ENCODE peak calls at places on chromosomes 12 and 14, in seven cellular contexts. One of them, this sample, is unnamed. For H3K27me3, the result is how much of the 10 kb centered on the place peaks cover.

GRCh38 chr12:15536446-15536845 is 214.1 kb downstream of the PTPRO start:
- DNase-seq in tibial nerve: no peak
- DNase-seq in AG04450: no peak
- DNase-seq in heart left ventricle: no peak
- DNase-seq in suprapubic skin: no peak
- DNase-seq in endodermal cell: no peak
- DNase-seq in CD4-positive, alpha-beta T cell: no peak
- DNase-seq in this sample: no peak

GRCh38 chr12:105930612-105931011 is 208.1 kb downstream of the NUAK1 start:
- DNase-seq in tibial nerve: no peak
- DNase-seq in AG04450: no peak
- DNase-seq in heart left ventricle: no peak
- DNase-seq in suprapubic skin: no peak
- DNase-seq in endodermal cell: no peak
- DNase-seq in CD4-positive, alpha-beta T cell: no peak
- DNase-seq in this sample: no peak

GRCh38 chr14:55951366-55952206 is 166.6 kb upstream of the PELI2 start:
- DNase-seq in tibial nerve: no peak
- DNase-seq in AG04450: no peak
- DNase-seq in heart left ventricle: no peak
- DNase-seq in suprapubic skin: no peak
- DNase-seq in endodermal cell: peak
- DNase-seq in CD4-positive, alpha-beta T cell: no peak
- DNase-seq in this sample: no peak

GRCh38 chr14:65229431-65230286 is 127.3 kb upstream of the MAX start:
- DNase-seq in tibial nerve: no peak
- DNase-seq in AG04450: no peak
- DNase-seq in heart left ventricle: peak
- DNase-seq in suprapubic skin: peak
- DNase-seq in endodermal cell: peak
- DNase-seq in CD4-positive, alpha-beta T cell: no peak
- DNase-seq in this sample: peak

GRCh38 chr12:79407671-79408622 is 282.8 kb downstream of the PAWR start:
- DNase-seq in tibial nerve: no peak
- DNase-seq in AG04450: peak
- DNase-seq in heart left ventricle: peak
- DNase-seq in suprapubic skin: no peak
- DNase-seq in endodermal cell: peak
- DNase-seq in CD4-positive, alpha-beta T cell: no peak
- DNase-seq in this sample: no peak

GRCh38 chr12:107091989-107092641 is 1.2 kb downstream of the CRY1 start:
- DNase-seq in tibial nerve: no peak
- DNase-seq in AG04450: peak
- DNase-seq in heart left ventricle: peak
- DNase-seq in suprapubic skin: no peak
- DNase-seq in endodermal cell: peak
- DNase-seq in CD4-positive, alpha-beta T cell: peak
- DNase-seq in this sample: peak

GRCh38 chr12:48824112-48824511 is 5.8 kb downstream of the CACNB3 start:
- DNase-seq in tibial nerve: no peak
- DNase-seq in AG04450: no peak
- DNase-seq in heart left ventricle: no peak
- DNase-seq in suprapubic skin: no peak
- DNase-seq in endodermal cell: peak
- DNase-seq in CD4-positive, alpha-beta T cell: no peak
- DNase-seq in this sample: no peak

GRCh38 chr14:28941758-28942157 is 175.2 kb downstream of the FOXG1 start:
- DNase-seq in tibial nerve: no peak
- DNase-seq in AG04450: no peak
- DNase-seq in heart left ventricle: no peak
- DNase-seq in suprapubic skin: no peak
- DNase-seq in endodermal cell: no peak
- DNase-seq in CD4-positive, alpha-beta T cell: no peak
- DNase-seq in this sample: no peak

GRCh38 chr14:104306450-104307040 is 168.2 kb downstream of the KIF26A start:
- DNase-seq in tibial nerve: no peak
- DNase-seq in AG04450: no peak
- DNase-seq in heart left ventricle: no peak
- DNase-seq in suprapubic skin: peak
- DNase-seq in endodermal cell: no peak
- DNase-seq in CD4-positive, alpha-beta T cell: no peak
- DNase-seq in this sample: no peak

GRCh38 chr12:2322554-2323120 is 269.9 kb downstream of the CACNA1C start:
- DNase-seq in tibial nerve: no peak
- DNase-seq in AG04450: no peak
- DNase-seq in heart left ventricle: no peak
- DNase-seq in suprapubic skin: no peak
- DNase-seq in endodermal cell: no peak
- DNase-seq in CD4-positive, alpha-beta T cell: no peak
- DNase-seq in this sample: no peak

GRCh38 chr12:1811281-1811947 is 9.0 kb upstream of the LRTM2 start:
- DNase-seq in tibial nerve: no peak
- DNase-seq in AG04450: no peak
- DNase-seq in heart left ventricle: no peak
- DNase-seq in suprapubic skin: no peak
- DNase-seq in endodermal cell: no peak
- DNase-seq in CD4-positive, alpha-beta T cell: no peak
- DNase-seq in this sample: no peak

GRCh38 chr12:125105600-125105999 is 40.4 kb downstream of the AACS start:
- DNase-seq in tibial nerve: no peak
- DNase-seq in AG04450: no peak
- DNase-seq in heart left ventricle: no peak
- DNase-seq in suprapubic skin: no peak
- DNase-seq in endodermal cell: peak
- DNase-seq in CD4-positive, alpha-beta T cell: no peak
- DNase-seq in this sample: no peak

GRCh38 chr14:96757456-96757855 is 39.7 kb upstream of the VRK1 start:
- DNase-seq in tibial nerve: no peak
- DNase-seq in AG04450: no peak
- DNase-seq in heart left ventricle: no peak
- DNase-seq in suprapubic skin: no peak
- DNase-seq in endodermal cell: no peak
- DNase-seq in CD4-positive, alpha-beta T cell: no peak
- DNase-seq in this sample: no peak

GRCh38 chr14:71300474-71301359 is 393.5 kb downstream of the PCNX1 start:
- DNase-seq in tibial nerve: no peak
- DNase-seq in AG04450: no peak
- DNase-seq in heart left ventricle: no peak
- DNase-seq in suprapubic skin: no peak
- DNase-seq in endodermal cell: no peak
- DNase-seq in CD4-positive, alpha-beta T cell: no peak
- DNase-seq in this sample: no peak

GRCh38 chr12:105992849-105993740 is 145.7 kb downstream of the NUAK1 start:
- DNase-seq in tibial nerve: no peak
- DNase-seq in AG04450: no peak
- DNase-seq in heart left ventricle: no peak
- DNase-seq in suprapubic skin: no peak
- DNase-seq in endodermal cell: peak
- DNase-seq in CD4-positive, alpha-beta T cell: no peak
- DNase-seq in this sample: no peak

GRCh38 chr12:83796527-83796926 is 1109.8 kb downstream of the TMTC2 start:
- DNase-seq in tibial nerve: no peak
- DNase-seq in AG04450: no peak
- DNase-seq in heart left ventricle: no peak
- DNase-seq in suprapubic skin: no peak
- DNase-seq in endodermal cell: no peak
- DNase-seq in CD4-positive, alpha-beta T cell: no peak
- DNase-seq in this sample: no peak

GRCh38 chr12:110699591-110700445 is 10.9 kb upstream of the HVCN1 start:
- DNase-seq in tibial nerve: no peak
- DNase-seq in AG04450: no peak
- DNase-seq in heart left ventricle: no peak
- DNase-seq in suprapubic skin: no peak
- DNase-seq in endodermal cell: peak
- DNase-seq in CD4-positive, alpha-beta T cell: no peak
- DNase-seq in this sample: no peak

GRCh38 chr14:54172562-54172961 is 215.9 kb upstream of the BMP4 start:
- DNase-seq in tibial nerve: no peak
- DNase-seq in AG04450: no peak
- DNase-seq in heart left ventricle: no peak
- DNase-seq in suprapubic skin: no peak
- DNase-seq in endodermal cell: no peak
- DNase-seq in CD4-positive, alpha-beta T cell: no peak
- DNase-seq in this sample: no peak

GRCh38 chr12:106021516-106021915 is 117.2 kb downstream of the NUAK1 start:
- DNase-seq in tibial nerve: no peak
- DNase-seq in AG04450: no peak
- DNase-seq in heart left ventricle: no peak
- DNase-seq in suprapubic skin: no peak
- DNase-seq in endodermal cell: no peak
- DNase-seq in CD4-positive, alpha-beta T cell: no peak
- DNase-seq in this sample: no peak

GRCh38 chr12:93870020-93870795 is 193.0 kb downstream of the CRADD start:
- DNase-seq in tibial nerve: no peak
- DNase-seq in AG04450: no peak
- DNase-seq in heart left ventricle: no peak
- DNase-seq in suprapubic skin: no peak
- DNase-seq in endodermal cell: no peak
- DNase-seq in CD4-positive, alpha-beta T cell: no peak
- DNase-seq in this sample: no peak

GRCh38 chr12:58105225-58106119 is 164.1 kb downstream of the ATP23 start:
- DNase-seq in tibial nerve: no peak
- DNase-seq in AG04450: no peak
- DNase-seq in heart left ventricle: no peak
- DNase-seq in suprapubic skin: no peak
- DNase-seq in endodermal cell: peak
- DNase-seq in CD4-positive, alpha-beta T cell: no peak
- DNase-seq in this sample: no peak

GRCh38 chr12:102962532-102962931 is 5.1 kb downstream of the ASCL1 start:
- DNase-seq in tibial nerve: no peak
- DNase-seq in AG04450: no peak
- DNase-seq in heart left ventricle: no peak
- DNase-seq in suprapubic skin: no peak
- DNase-seq in endodermal cell: no peak
- DNase-seq in CD4-positive, alpha-beta T cell: no peak
- DNase-seq in this sample: no peak
- H3K27me3 ChIP-seq in tibial nerve: half or more
- H3K27me3 ChIP-seq in AG04450: under half
- H3K27me3 ChIP-seq in heart left ventricle: half or more
- H3K27me3 ChIP-seq in suprapubic skin: half or more
- H3K27me3 ChIP-seq in endodermal cell: half or more
- H3K27me3 ChIP-seq in CD4-positive, alpha-beta T cell: half or more
- H3K27me3 ChIP-seq in this sample: under half

GRCh38 chr14:94397899-94398479 is 9.6 kb upstream of the SERPINA1 start:
- DNase-seq in tibial nerve: no peak
- DNase-seq in AG04450: no peak
- DNase-seq in heart left ventricle: no peak
- DNase-seq in suprapubic skin: no peak
- DNase-seq in endodermal cell: peak
- DNase-seq in CD4-positive, alpha-beta T cell: no peak
- DNase-seq in this sample: no peak

GRCh38 chr14:94403312-94403711 is 14.9 kb upstream of the SERPINA1 start:
- DNase-seq in tibial nerve: no peak
- DNase-seq in AG04450: no peak
- DNase-seq in heart left ventricle: no peak
- DNase-seq in suprapubic skin: no peak
- DNase-seq in endodermal cell: no peak
- DNase-seq in CD4-positive, alpha-beta T cell: no peak
- DNase-seq in this sample: no peak

GRCh38 chr14:94401083-94401482 is 12.7 kb upstream of the SERPINA1 start:
- DNase-seq in tibial nerve: no peak
- DNase-seq in AG04450: no peak
- DNase-seq in heart left ventricle: no peak
- DNase-seq in suprapubic skin: no peak
- DNase-seq in endodermal cell: no peak
- DNase-seq in CD4-positive, alpha-beta T cell: no peak
- DNase-seq in this sample: no peak

GRCh38 chr14:94398536-94398935 is 10.1 kb upstream of the SERPINA1 start:
- DNase-seq in tibial nerve: no peak
- DNase-seq in AG04450: no peak
- DNase-seq in heart left ventricle: no peak
- DNase-seq in suprapubic skin: no peak
- DNase-seq in endodermal cell: no peak
- DNase-seq in CD4-positive, alpha-beta T cell: no peak
- DNase-seq in this sample: no peak

DNA sequence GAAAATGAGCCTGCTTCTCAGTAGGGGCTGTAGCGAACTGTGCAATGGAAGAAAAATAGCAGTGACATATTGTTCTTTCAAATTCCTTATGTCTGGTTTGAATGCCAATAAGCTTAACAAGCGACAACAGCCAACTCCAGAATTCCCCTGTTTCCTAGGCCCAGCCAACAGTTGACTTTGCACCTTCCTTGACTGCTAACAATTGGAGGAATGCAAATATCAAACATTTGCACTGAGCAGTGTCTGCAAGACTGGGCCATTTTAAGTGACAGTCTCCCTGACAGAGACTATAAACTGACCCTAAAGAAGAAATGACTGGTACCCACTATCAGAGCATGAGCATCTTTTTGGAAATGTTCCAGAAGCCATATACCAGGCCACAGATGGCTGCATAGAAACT is 12.1 kb upstream of the SERPINA1 start:
- DNase-seq in tibial nerve: no peak
- DNase-seq in AG04450: no peak
- DNase-seq in heart left ventricle: no peak
- DNase-seq in suprapubic skin: no peak
- DNase-seq in endodermal cell: no peak
- DNase-seq in CD4-positive, alpha-beta T cell: no peak
- DNase-seq in this sample: no peak
- H3K27ac ChIP-seq in tibial nerve: no peak
- H3K27ac ChIP-seq in AG04450: no peak
- H3K27ac ChIP-seq in heart left ventricle: no peak
- H3K27ac ChIP-seq in suprapubic skin: no peak
- H3K27ac ChIP-seq in endodermal cell: no peak
- H3K27ac ChIP-seq in CD4-positive, alpha-beta T cell: no peak
- H3K27ac ChIP-seq in this sample: no peak

DNA sequence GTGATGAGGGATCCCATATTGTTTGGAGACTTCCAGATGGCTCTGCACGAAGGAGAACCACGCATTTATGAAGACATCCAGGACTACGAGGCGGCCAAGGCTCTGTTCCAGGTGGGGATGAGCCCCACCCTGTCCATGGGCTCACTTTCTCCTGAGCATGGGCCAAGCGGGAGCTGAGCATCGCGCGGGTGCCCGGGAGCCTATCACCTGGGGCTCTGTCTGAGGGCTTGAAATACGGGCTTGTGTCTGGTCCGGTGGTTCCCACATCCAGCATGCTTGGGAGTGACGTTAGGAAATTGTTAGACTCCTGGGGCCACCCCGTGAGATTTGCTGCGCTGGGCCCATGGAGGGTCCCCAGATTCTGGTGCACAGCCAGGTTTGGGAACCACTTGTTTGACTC is 92.9 kb downstream of the CCDC92 start:
- DNase-seq in tibial nerve: no peak
- DNase-seq in AG04450: no peak
- DNase-seq in heart left ventricle: no peak
- DNase-seq in suprapubic skin: no peak
- DNase-seq in endodermal cell: no peak
- DNase-seq in CD4-positive, alpha-beta T cell: no peak
- DNase-seq in this sample: no peak
- TF ChIP-seq CTCF in tibial nerve: no peak
- TF ChIP-seq CTCF in AG04450: no peak
- TF ChIP-seq CTCF in heart left ventricle: no peak
- TF ChIP-seq CTCF in suprapubic skin: no peak
- TF ChIP-seq CTCF in endodermal cell: no peak
- TF ChIP-seq CTCF in CD4-positive, alpha-beta T cell: no peak
- TF ChIP-seq CTCF in this sample: no peak

DNA sequence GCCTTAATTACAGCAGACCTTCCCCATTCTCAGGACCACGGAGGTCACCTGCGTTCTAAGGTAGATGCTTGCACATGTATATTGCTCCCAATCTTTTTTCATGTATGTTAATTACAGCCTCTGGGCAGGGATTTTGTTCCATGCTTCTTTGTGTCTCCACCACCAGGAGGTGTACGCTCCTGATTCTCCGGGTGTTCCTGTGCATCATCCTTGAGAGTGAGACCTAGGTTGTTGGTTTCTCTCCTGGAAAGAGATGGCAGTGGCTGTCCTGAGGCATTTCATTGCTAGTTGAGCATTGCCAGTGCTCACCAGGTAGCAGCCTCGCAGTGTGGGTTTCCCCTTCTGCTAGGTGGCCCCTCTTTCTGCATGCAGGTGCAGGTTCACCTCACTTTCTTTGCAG is 52.8 kb downstream of the KCNK13 start:
- DNase-seq in tibial nerve: no peak
- DNase-seq in AG04450: no peak
- DNase-seq in heart left ventricle: no peak
- DNase-seq in suprapubic skin: no peak
- DNase-seq in endodermal cell: no peak
- DNase-seq in CD4-positive, alpha-beta T cell: no peak
- DNase-seq in this sample: no peak
- H3K27me3 ChIP-seq in tibial nerve: under half
- H3K27me3 ChIP-seq in AG04450: under half
- H3K27me3 ChIP-seq in heart left ventricle: under half
- H3K27me3 ChIP-seq in suprapubic skin: under half
- H3K27me3 ChIP-seq in endodermal cell: under half
- H3K27me3 ChIP-seq in CD4-positive, alpha-beta T cell: under half
- H3K27me3 ChIP-seq in this sample: under half

This sample was measured in pancreas.